ENCODE peak calls at places on chromosomes 6 and 20, in six cellular contexts. One of them, this sample, is unnamed.

GRCh38 chr20:4563534-4563933 is 158.2 kb upstream of the PRND start:
- DNase-seq in activated T-cell treated with anti-CD3 and anti-CD28 coated beads, Interleukin-2, amount 50 U/mL, for 72 hours: no peak
- DNase-seq in erythroblast: peak
- DNase-seq in posterior cingulate gyrus: no peak
- DNase-seq in hepatocyte: peak
- DNase-seq in iPS DF 19.7: no peak
- DNase-seq in this sample: no peak

GRCh38 chr20:49420292-49420691 is 62.2 kb downstream of the KCNB1 start:
- DNase-seq in activated T-cell treated with anti-CD3 and anti-CD28 coated beads, Interleukin-2, amount 50 U/mL, for 72 hours: no peak
- DNase-seq in erythroblast: no peak
- DNase-seq in posterior cingulate gyrus: no peak
- DNase-seq in hepatocyte: peak
- DNase-seq in iPS DF 19.7: no peak
- DNase-seq in this sample: no peak

GRCh38 chr20:41316602-41317535 is 662 bp downstream of the ZHX3 start:
- DNase-seq in activated T-cell treated with anti-CD3 and anti-CD28 coated beads, Interleukin-2, amount 50 U/mL, for 72 hours: peak
- DNase-seq in erythroblast: peak
- DNase-seq in posterior cingulate gyrus: peak
- DNase-seq in hepatocyte: peak
- DNase-seq in iPS DF 19.7: no peak
- DNase-seq in this sample: peak

GRCh38 chr20:2379511-2380229 is 1.0 kb upstream of the TGM6 start:
- DNase-seq in activated T-cell treated with anti-CD3 and anti-CD28 coated beads, Interleukin-2, amount 50 U/mL, for 72 hours: peak
- DNase-seq in erythroblast: no peak
- DNase-seq in posterior cingulate gyrus: no peak
- DNase-seq in hepatocyte: no peak
- DNase-seq in iPS DF 19.7: peak
- DNase-seq in this sample: no peak

GRCh38 chr6:14270925-14271791 is 153.6 kb downstream of the CD83 start:
- DNase-seq in activated T-cell treated with anti-CD3 and anti-CD28 coated beads, Interleukin-2, amount 50 U/mL, for 72 hours: peak
- DNase-seq in erythroblast: no peak
- DNase-seq in posterior cingulate gyrus: no peak
- DNase-seq in hepatocyte: no peak
- DNase-seq in iPS DF 19.7: no peak
- DNase-seq in this sample: no peak

GRCh38 chr20:18794428-18794787 is 19.2 kb upstream of the SCP2D1 start:
- DNase-seq in activated T-cell treated with anti-CD3 and anti-CD28 coated beads, Interleukin-2, amount 50 U/mL, for 72 hours: no peak
- DNase-seq in erythroblast: no peak
- DNase-seq in posterior cingulate gyrus: no peak
- DNase-seq in hepatocyte: no peak
- DNase-seq in iPS DF 19.7: no peak
- DNase-seq in this sample: no peak

GRCh38 chr20:910840-911770 is 5.0 kb downstream of the ANGPT4 start:
- DNase-seq in activated T-cell treated with anti-CD3 and anti-CD28 coated beads, Interleukin-2, amount 50 U/mL, for 72 hours: no peak
- DNase-seq in erythroblast: no peak
- DNase-seq in posterior cingulate gyrus: no peak
- DNase-seq in hepatocyte: no peak
- DNase-seq in iPS DF 19.7: no peak
- DNase-seq in this sample: no peak

GRCh38 chr6:78909391-78909790 is 42.0 kb downstream of the IRAK1BP1 start:
- DNase-seq in activated T-cell treated with anti-CD3 and anti-CD28 coated beads, Interleukin-2, amount 50 U/mL, for 72 hours: no peak
- DNase-seq in erythroblast: no peak
- DNase-seq in posterior cingulate gyrus: no peak
- DNase-seq in hepatocyte: peak
- DNase-seq in iPS DF 19.7: no peak
- DNase-seq in this sample: no peak

GRCh38 chr6:7542878-7543394 is 1.5 kb downstream of the DSP start:
- DNase-seq in activated T-cell treated with anti-CD3 and anti-CD28 coated beads, Interleukin-2, amount 50 U/mL, for 72 hours: no peak
- DNase-seq in erythroblast: no peak
- DNase-seq in posterior cingulate gyrus: no peak
- DNase-seq in hepatocyte: peak
- DNase-seq in iPS DF 19.7: no peak
- DNase-seq in this sample: no peak

GRCh38 chr6:39128832-39129231 is 13.8 kb upstream of the SAYSD1 start:
- DNase-seq in activated T-cell treated with anti-CD3 and anti-CD28 coated beads, Interleukin-2, amount 50 U/mL, for 72 hours: no peak
- DNase-seq in erythroblast: no peak
- DNase-seq in posterior cingulate gyrus: no peak
- DNase-seq in hepatocyte: no peak
- DNase-seq in iPS DF 19.7: no peak
- DNase-seq in this sample: no peak

GRCh38 chr6:170269873-170270541 is 20.9 kb downstream of the DLL1 start:
- DNase-seq in activated T-cell treated with anti-CD3 and anti-CD28 coated beads, Interleukin-2, amount 50 U/mL, for 72 hours: no peak
- DNase-seq in erythroblast: no peak
- DNase-seq in posterior cingulate gyrus: no peak
- DNase-seq in hepatocyte: no peak
- DNase-seq in iPS DF 19.7: no peak
- DNase-seq in this sample: no peak

GRCh38 chr6:13446371-13446770 is 41.0 kb downstream of the GFOD1 start:
- DNase-seq in activated T-cell treated with anti-CD3 and anti-CD28 coated beads, Interleukin-2, amount 50 U/mL, for 72 hours: no peak
- DNase-seq in erythroblast: peak
- DNase-seq in posterior cingulate gyrus: no peak
- DNase-seq in hepatocyte: no peak
- DNase-seq in iPS DF 19.7: no peak
- DNase-seq in this sample: no peak

GRCh38 chr20:33679758-33680485 is 5.7 kb upstream of the NECAB3 start:
- DNase-seq in activated T-cell treated with anti-CD3 and anti-CD28 coated beads, Interleukin-2, amount 50 U/mL, for 72 hours: peak
- DNase-seq in erythroblast: no peak
- DNase-seq in posterior cingulate gyrus: no peak
- DNase-seq in hepatocyte: no peak
- DNase-seq in iPS DF 19.7: no peak
- DNase-seq in this sample: no peak

GRCh38 chr6:148258868-148259267 is 83.8 kb upstream of the SASH1 start:
- DNase-seq in activated T-cell treated with anti-CD3 and anti-CD28 coated beads, Interleukin-2, amount 50 U/mL, for 72 hours: no peak
- DNase-seq in erythroblast: no peak
- DNase-seq in posterior cingulate gyrus: no peak
- DNase-seq in hepatocyte: no peak
- DNase-seq in iPS DF 19.7: no peak
- DNase-seq in this sample: no peak

GRCh38 chr6:66328181-66328580 is 621.2 kb upstream of the EYS start:
- DNase-seq in activated T-cell treated with anti-CD3 and anti-CD28 coated beads, Interleukin-2, amount 50 U/mL, for 72 hours: no peak
- DNase-seq in erythroblast: no peak
- DNase-seq in posterior cingulate gyrus: no peak
- DNase-seq in hepatocyte: no peak
- DNase-seq in iPS DF 19.7: no peak
- DNase-seq in this sample: no peak

GRCh38 chr20:14199111-14199510 is 138.3 kb downstream of the FLRT3 start:
- DNase-seq in activated T-cell treated with anti-CD3 and anti-CD28 coated beads, Interleukin-2, amount 50 U/mL, for 72 hours: no peak
- DNase-seq in erythroblast: no peak
- DNase-seq in posterior cingulate gyrus: no peak
- DNase-seq in hepatocyte: no peak
- DNase-seq in iPS DF 19.7: no peak
- DNase-seq in this sample: no peak

GRCh38 chr6:128966934-128967333 is 84.0 kb downstream of the LAMA2 start:
- DNase-seq in activated T-cell treated with anti-CD3 and anti-CD28 coated beads, Interleukin-2, amount 50 U/mL, for 72 hours: no peak
- DNase-seq in erythroblast: no peak
- DNase-seq in posterior cingulate gyrus: no peak
- DNase-seq in hepatocyte: no peak
- DNase-seq in iPS DF 19.7: no peak
- DNase-seq in this sample: no peak

GRCh38 chr6:113859349-113860164 is 2.4 kb downstream of the MARCKS start:
- DNase-seq in activated T-cell treated with anti-CD3 and anti-CD28 coated beads, Interleukin-2, amount 50 U/mL, for 72 hours: no peak
- DNase-seq in erythroblast: no peak
- DNase-seq in posterior cingulate gyrus: no peak
- DNase-seq in hepatocyte: peak
- DNase-seq in iPS DF 19.7: no peak
- DNase-seq in this sample: no peak

GRCh38 chr6:34689742-34690141 is 6.8 kb downstream of the ILRUN start:
- DNase-seq in activated T-cell treated with anti-CD3 and anti-CD28 coated beads, Interleukin-2, amount 50 U/mL, for 72 hours: no peak
- DNase-seq in erythroblast: no peak
- DNase-seq in posterior cingulate gyrus: no peak
- DNase-seq in hepatocyte: no peak
- DNase-seq in iPS DF 19.7: no peak
- DNase-seq in this sample: no peak

GRCh38 chr20:3857405-3857804 is 10.8 kb downstream of the MAVS start:
- DNase-seq in activated T-cell treated with anti-CD3 and anti-CD28 coated beads, Interleukin-2, amount 50 U/mL, for 72 hours: no peak
- DNase-seq in erythroblast: no peak
- DNase-seq in posterior cingulate gyrus: no peak
- DNase-seq in hepatocyte: no peak
- DNase-seq in iPS DF 19.7: no peak
- DNase-seq in this sample: no peak

GRCh38 chr6:41464481-41464880 is 81.7 kb upstream of the FOXP4 start:
- DNase-seq in activated T-cell treated with anti-CD3 and anti-CD28 coated beads, Interleukin-2, amount 50 U/mL, for 72 hours: no peak
- DNase-seq in erythroblast: no peak
- DNase-seq in posterior cingulate gyrus: no peak
- DNase-seq in hepatocyte: no peak
- DNase-seq in iPS DF 19.7: no peak
- DNase-seq in this sample: no peak

GRCh38 chr6:16575655-16576054 is 185.6 kb downstream of the ATXN1 start:
- DNase-seq in activated T-cell treated with anti-CD3 and anti-CD28 coated beads, Interleukin-2, amount 50 U/mL, for 72 hours: no peak
- DNase-seq in erythroblast: no peak
- DNase-seq in posterior cingulate gyrus: no peak
- DNase-seq in hepatocyte: no peak
- DNase-seq in iPS DF 19.7: no peak
- DNase-seq in this sample: no peak

GRCh38 chr20:57657537-57658446 is 37.6 kb upstream of the ZBP1 start:
- DNase-seq in activated T-cell treated with anti-CD3 and anti-CD28 coated beads, Interleukin-2, amount 50 U/mL, for 72 hours: peak
- DNase-seq in erythroblast: no peak
- DNase-seq in posterior cingulate gyrus: peak
- DNase-seq in hepatocyte: no peak
- DNase-seq in iPS DF 19.7: no peak
- DNase-seq in this sample: peak

GRCh38 chr20:56463428-56463827 is 5.0 kb upstream of the RTF2 start:
- DNase-seq in activated T-cell treated with anti-CD3 and anti-CD28 coated beads, Interleukin-2, amount 50 U/mL, for 72 hours: no peak
- DNase-seq in erythroblast: no peak
- DNase-seq in posterior cingulate gyrus: no peak
- DNase-seq in hepatocyte: no peak
- DNase-seq in iPS DF 19.7: no peak
- DNase-seq in this sample: no peak

GRCh38 chr6:121435444-121436069 is at the start of gene GJA1:
- DNase-seq in activated T-cell treated with anti-CD3 and anti-CD28 coated beads, Interleukin-2, amount 50 U/mL, for 72 hours: no peak
- DNase-seq in erythroblast: no peak
- DNase-seq in posterior cingulate gyrus: no peak
- DNase-seq in hepatocyte: peak
- DNase-seq in iPS DF 19.7: peak
- DNase-seq in this sample: no peak

GRCh38 chr20:36569847-36570429 is 3.5 kb upstream of the TGIF2 start:
- DNase-seq in activated T-cell treated with anti-CD3 and anti-CD28 coated beads, Interleukin-2, amount 50 U/mL, for 72 hours: no peak
- DNase-seq in erythroblast: no peak
- DNase-seq in posterior cingulate gyrus: no peak
- DNase-seq in hepatocyte: no peak
- DNase-seq in iPS DF 19.7: no peak
- DNase-seq in this sample: no peak

GRCh38 chr6:87431263-87431662 is 23.5 kb downstream of the CFAP206 start:
- DNase-seq in activated T-cell treated with anti-CD3 and anti-CD28 coated beads, Interleukin-2, amount 50 U/mL, for 72 hours: no peak
- DNase-seq in erythroblast: no peak
- DNase-seq in posterior cingulate gyrus: no peak
- DNase-seq in hepatocyte: no peak
- DNase-seq in iPS DF 19.7: no peak
- DNase-seq in this sample: no peak

GRCh38 chr6:136607204-136607931 is 57.1 kb upstream of the MAP7 start:
- DNase-seq in activated T-cell treated with anti-CD3 and anti-CD28 coated beads, Interleukin-2, amount 50 U/mL, for 72 hours: no peak
- DNase-seq in erythroblast: no peak
- DNase-seq in posterior cingulate gyrus: no peak
- DNase-seq in hepatocyte: no peak
- DNase-seq in iPS DF 19.7: no peak
- DNase-seq in this sample: no peak

GRCh38 chr6:82458147-82458546 is 94.5 kb downstream of the TPBG start:
- DNase-seq in activated T-cell treated with anti-CD3 and anti-CD28 coated beads, Interleukin-2, amount 50 U/mL, for 72 hours: no peak
- DNase-seq in erythroblast: no peak
- DNase-seq in posterior cingulate gyrus: no peak
- DNase-seq in hepatocyte: no peak
- DNase-seq in iPS DF 19.7: no peak
- DNase-seq in this sample: no peak

GRCh38 chr20:51481311-51481997 is 61.1 kb downstream of the NFATC2 start:
- DNase-seq in activated T-cell treated with anti-CD3 and anti-CD28 coated beads, Interleukin-2, amount 50 U/mL, for 72 hours: peak
- DNase-seq in erythroblast: no peak
- DNase-seq in posterior cingulate gyrus: no peak
- DNase-seq in hepatocyte: no peak
- DNase-seq in iPS DF 19.7: no peak
- DNase-seq in this sample: no peak